ENCODE peak calls at places on chromosomes 16 and 17, in nine cellular contexts. O is hepatocyte, U is OCI-LY7, G is GM23338, S is HCT116, Y is GM23248, D is neural progenitor cell, K is SK-N-SH, P is MM.1S. V is an unnamed sample.

GRCh38 chr16:15597822-15598647 is 44.9 kb downstream of the MARF1 start:
- DNase-seq in G (no peak), O (no peak), K (no peak), P (no peak), S (no peak), Y (no peak), D (no peak), U (no peak), V (no peak)

GRCh38 chr17:68646626-68647526 is 45.7 kb upstream of the FAM20A start:
- DNase-seq in O (no peak), D (no peak), U (no peak), G (no peak), Y (peak; percentile 21), K (no peak), P (no peak), S (no peak), V (peak; percentile 88)

GRCh38 chr17:20263595-20263994 is 203.7 kb downstream of the LGALS9B start:
- DNase-seq in U (no peak), P (no peak), K (no peak), D (no peak), S (peak; percentile 1), Y (peak; percentile 24), O (no peak), G (peak; percentile 21), V (no peak)

GRCh38 chr16:88014954-88015805 is 63.9 kb downstream of the BANP start:
- DNase-seq in K (no peak), U (no peak), G (no peak), S (no peak), P (no peak), O (no peak), Y (no peak), D (no peak), V (no peak)

GRCh38 chr17:59791603-59792457 is 84.4 kb downstream of the VMP1 start:
- DNase-seq in G (no peak), S (no peak), P (no peak), O (no peak), D (no peak), U (no peak), Y (peak; percentile 59), K (no peak), V (no peak)

GRCh38 chr16:23385441-23385840 is 67.5 kb downstream of the COG7 start:
- DNase-seq in S (no peak), P (no peak), U (no peak), Y (no peak), D (no peak), K (no peak), G (no peak), O (no peak), V (no peak)

GRCh38 chr17:37447641-37448040 is 41.0 kb downstream of the TADA2A start:
- DNase-seq in U (no peak), D (no peak), O (no peak), Y (peak; percentile 83), K (no peak), S (peak; percentile 50), G (no peak), P (no peak), V (peak; percentile 55)

GRCh38 chr16:46976550-46976949 is 3.1 kb upstream of the DNAJA2 start:
- DNase-seq in U (peak; percentile 11), G (no peak), O (peak; percentile 28), K (no peak), Y (no peak), S (no peak), D (no peak), P (peak; percentile 29), V (peak; percentile 57)

GRCh38 chr16:48607056-48607825 is 2.7 kb downstream of the N4BP1 start:
- DNase-seq in K (no peak), Y (peak; percentile 69), D (peak; percentile 54), G (no peak), O (peak; percentile 57), U (no peak), S (no peak), P (no peak), V (peak; percentile 85)

GRCh38 chr16:70589998-70590471 is 56.3 kb upstream of the IL34 start:
- DNase-seq in O (peak; percentile 72), Y (peak; percentile 51), D (no peak), S (no peak), K (peak; percentile 22), G (peak; percentile 45), U (no peak), P (no peak), V (no peak)

GRCh38 chr17:33864758-33865229 is 390.3 kb upstream of the CCL2 start:
- DNase-seq in U (no peak), Y (no peak), K (peak; percentile 69), S (no peak), D (no peak), G (no peak), P (no peak), O (no peak), V (no peak)

GRCh38 chr17:77436481-77436880 is 295.7 kb downstream of the SEC14L1 start:
- DNase-seq in P (no peak), O (no peak), U (no peak), D (no peak), G (no peak), Y (no peak), K (no peak), S (no peak), V (no peak)

GRCh38 chr17:17365476-17366110 is 62.4 kb downstream of the NT5M start:
- DNase-seq in K (no peak), S (no peak), P (no peak), G (no peak), O (no peak), U (no peak), Y (no peak), D (peak; percentile 1), V (no peak)

GRCh38 chr17:58339775-58340622 is 11.4 kb upstream of the TSPOAP1 start:
- DNase-seq in P (no peak), Y (no peak), K (peak; percentile 4), D (no peak), U (peak; percentile 42), O (no peak), S (no peak), G (no peak), V (no peak)

GRCh38 chr17:20805751-20806150 is 226.2 kb downstream of the CDRT15L2 start:
- DNase-seq in S (no peak), O (no peak), K (no peak), U (no peak), Y (no peak), P (no peak), G (no peak), D (no peak), V (no peak)

GRCh38 chr16:19698480-19699465 is 19.3 kb downstream of the KNOP1 start:
- DNase-seq in P (no peak), G (no peak), D (no peak), O (no peak), Y (peak; percentile 79), U (no peak), S (no peak), K (no peak), V (no peak)

GRCh38 chr16:19184823-19185509 is 16.9 kb downstream of the SYT17 start:
- DNase-seq in O (no peak), U (no peak), K (no peak), P (no peak), Y (peak; percentile 46), S (no peak), G (peak; percentile 72), D (no peak), V (no peak)

GRCh38 chr16:57801098-57801855 is 1.0 kb downstream of the KIFC3 start:
- DNase-seq in K (peak; percentile 58), G (peak; percentile 47), S (no peak), Y (peak; percentile 88), D (peak; percentile 35), P (no peak), U (no peak), O (peak; percentile 67), V (peak; percentile 62)
- TF ChIP-seq EZH2phosphoT487 in K (no peak), G (no peak), S (no peak), Y (no peak), D (no peak), P (no peak), U (no peak), O (no peak), V (no peak)

GRCh38 chr16:27408012-27408601 is 6.1 kb downstream of the IL21R start:
- DNase-seq in D (no peak), U (peak; percentile 42), G (no peak), P (no peak), K (no peak), O (no peak), Y (peak; percentile 82), S (no peak), V (no peak)

GRCh38 chr16:27406729-27407128 is 4.8 kb downstream of the IL21R start:
- DNase-seq in U (no peak), G (no peak), S (no peak), Y (no peak), K (no peak), D (no peak), P (no peak), O (no peak), V (no peak)

GRCh38 chr16:27405546-27406451 is 3.8 kb downstream of the IL21R start:
- DNase-seq in P (no peak), K (no peak), S (no peak), Y (peak; percentile 69), G (no peak), D (no peak), U (peak; percentile 41), O (no peak), V (no peak)

GRCh38 chr16:27407158-27407557 is 5.2 kb downstream of the IL21R start:
- DNase-seq in Y (no peak), U (peak; percentile 26), D (no peak), P (no peak), G (no peak), O (no peak), S (no peak), K (no peak), V (no peak)

GRCh38 chr16:27408602-27409031 is 6.6 kb downstream of the IL21R start:
- DNase-seq in S (no peak), O (no peak), P (no peak), Y (no peak), U (no peak), K (no peak), D (no peak), G (no peak), V (no peak)
- H2AFZ ChIP-seq in S (peak overlapping the region; percentile 59), O (no peak overlapping the region), P (no peak overlapping the region), Y (peak overlapping the region; percentile 47), U (no peak overlapping the region), K (peak overlapping the region; percentile 70), D (no peak overlapping the region), G (peak overlapping the region; percentile 93), V (no peak overlapping the region)

GRCh38 chr17:30950669-30951399 is 20.0 kb upstream of the RNF135 start:
- DNase-seq in K (peak; percentile 78), S (no peak), U (no peak), G (no peak), Y (peak; percentile 92), O (peak; percentile 91), D (no peak), P (no peak), V (peak; percentile 46)
- TF ChIP-seq EZH2phosphoT487 in K (no peak), S (no peak), U (no peak), G (no peak), Y (no peak), O (no peak), D (no peak), P (no peak), V (no peak)

DNA sequence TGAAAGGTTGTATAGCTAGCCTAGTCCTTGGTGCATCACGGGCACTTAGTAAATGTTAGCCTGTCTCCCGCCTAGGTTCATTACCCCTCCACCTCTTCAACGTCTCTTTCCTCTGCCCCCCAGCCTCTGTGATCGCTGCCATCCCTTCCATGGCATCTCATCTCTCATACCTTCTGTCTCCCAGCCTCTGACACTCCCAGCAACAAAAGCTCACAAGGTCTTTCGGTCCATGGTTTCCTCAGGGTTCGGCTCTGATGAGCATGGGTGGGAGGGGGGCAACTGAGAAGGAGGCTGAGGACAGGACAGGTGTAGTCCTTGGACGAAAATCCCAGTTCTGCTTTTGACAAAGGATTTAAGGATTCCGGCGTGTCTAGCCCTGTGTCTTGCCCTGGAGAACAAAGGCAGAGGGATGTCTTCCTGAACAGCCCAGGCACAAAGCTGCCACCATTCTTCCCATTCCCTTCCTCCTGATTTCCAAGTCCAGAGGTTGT is 16.7 kb downstream of the CCR7 start:
- DNase-seq in K (no peak), Y (no peak), G (no peak), S (no peak), U (no peak), O (no peak), D (no peak), P (no peak), V (no peak)
- H2AFZ ChIP-seq in K (no peak overlapping the region), Y (no peak overlapping the region), G (no peak overlapping the region), S (no peak overlapping the region), U (no peak overlapping the region), O (no peak overlapping the region), D (no peak overlapping the region), P (no peak overlapping the region), V (no peak overlapping the region)